ENCODE peak calls at places on chromosome 21, in nine cellular contexts. Y is heart right ventricle, A is endothelial cell of umbilical vein, U is esophagus squamous epithelium, B is mucosa of descending colon, W is GM12878, M is gastrocnemius medialis, H is adrenal gland, Z is uterus. Q is an unnamed sample. For H3K9me3 and H3K4me1, the result is how much of the 10 kb centered on the place peaks cover.

GRCh38 chr21:14366998-14367397 is 15.9 kb downstream of the HSPA13 start:
- DNase-seq in Y (no peak), A (no peak), U (no peak), B (no peak), W (no peak), M (no peak), H (no peak), Z (no peak), Q (no peak)

GRCh38 chr21:34612557-34612956 is 2.4 kb downstream of the RCAN1 start:
- DNase-seq in Y (no peak), A (no peak), U (no peak), B (no peak), W (no peak), M (no peak), H (no peak), Z (no peak), Q (peak)

GRCh38 chr21:45640001-45640887 is 3.3 kb upstream of the PCBP3 start:
- DNase-seq in Y (no peak), A (no peak), U (no peak), B (no peak), W (no peak), M (no peak), H (no peak), Z (no peak), Q (no peak)

GRCh38 chr21:45202889-45203288 is 84.8 kb downstream of the POFUT2 start:
- DNase-seq in Y (no peak), A (no peak), U (no peak), B (no peak), W (no peak), M (no peak), H (no peak), Z (no peak), Q (no peak)

GRCh38 chr21:17576080-17576835 is 36.4 kb downstream of the BTG3 start:
- DNase-seq in Y (no peak), A (no peak), U (no peak), B (no peak), W (no peak), M (no peak), H (no peak), Z (no peak), Q (no peak)

GRCh38 chr21:43873673-43874072 is 8.7 kb downstream of the AGPAT3 start:
- DNase-seq in Y (no peak), A (no peak), U (no peak), B (no peak), W (no peak), M (no peak), H (no peak), Z (no peak), Q (no peak)

GRCh38 chr21:32954353-32954752 is 71.4 kb upstream of the OLIG2 start:
- DNase-seq in Y (no peak), A (no peak), U (no peak), B (no peak), W (no peak), M (no peak), H (no peak), Z (no peak), Q (no peak)

GRCh38 chr21:34669149-34669879 is 520 bp downstream of the CLIC6 start:
- DNase-seq in Y (no peak), A (no peak), U (no peak), B (peak), W (no peak), M (no peak), H (no peak), Z (no peak), Q (peak)

GRCh38 chr21:45164124-45164511 is 89.7 kb downstream of the ADARB1 start:
- DNase-seq in Y (no peak), A (no peak), U (no peak), B (no peak), W (no peak), M (peak), H (no peak), Z (peak), Q (no peak)

GRCh38 chr21:43609501-43610340 is 49.6 kb downstream of the HSF2BP start:
- DNase-seq in Y (peak), A (peak), U (no peak), B (peak), W (no peak), M (no peak), H (no peak), Z (no peak), Q (no peak)

GRCh38 chr21:42527489-42528158 is 14.0 kb downstream of the SLC37A1 start:
- DNase-seq in Y (no peak), A (no peak), U (no peak), B (no peak), W (peak), M (no peak), H (no peak), Z (no peak), Q (no peak)

GRCh38 chr21:44865561-44866280 is 7.8 kb downstream of the PTTG1IP start:
- DNase-seq in Y (no peak), A (no peak), U (no peak), B (peak), W (no peak), M (no peak), H (no peak), Z (no peak), Q (no peak)

GRCh38 chr21:37077403-37077802 is 4.3 kb downstream of the TTC3 start:
- DNase-seq in Y (no peak), A (no peak), U (no peak), B (no peak), W (no peak), M (no peak), H (no peak), Z (no peak), Q (no peak)

GRCh38 chr21:32203877-32204480 is 74.9 kb downstream of the MIS18A start:
- DNase-seq in Y (no peak), A (peak), U (no peak), B (no peak), W (no peak), M (no peak), H (no peak), Z (no peak), Q (no peak)

GRCh38 chr21:44035244-44035643 is 23.1 kb downstream of the TRAPPC10 start:
- DNase-seq in Y (no peak), A (no peak), U (no peak), B (no peak), W (no peak), M (no peak), H (no peak), Z (no peak), Q (no peak)

GRCh38 chr21:36676039-36676950 is 22.6 kb upstream of the SIM2 start:
- DNase-seq in Y (no peak), A (no peak), U (no peak), B (no peak), W (no peak), M (no peak), H (no peak), Z (no peak), Q (no peak)

GRCh38 chr21:43331962-43332458 is 94.9 kb downstream of the SIK1 start:
- DNase-seq in Y (peak), A (peak), U (no peak), B (no peak), W (no peak), M (no peak), H (peak), Z (no peak), Q (peak)

GRCh38 chr21:14964658-14965057 is 100.1 kb downstream of the NRIP1 start:
- DNase-seq in Y (no peak), A (no peak), U (no peak), B (no peak), W (no peak), M (no peak), H (no peak), Z (no peak), Q (no peak)

GRCh38 chr21:44994581-44995171 is 54.8 kb downstream of the SLX9 start:
- DNase-seq in Y (no peak), A (no peak), U (no peak), B (peak), W (no peak), M (peak), H (no peak), Z (no peak), Q (peak)

GRCh38 chr21:15679630-15680029 is 50.2 kb upstream of the USP25 start:
- DNase-seq in Y (no peak), A (no peak), U (no peak), B (no peak), W (no peak), M (no peak), H (no peak), Z (no peak), Q (no peak)

GRCh38 chr21:35400233-35400939 is 351.3 kb upstream of the RUNX1 start:
- DNase-seq in Y (peak), A (peak), U (no peak), B (no peak), W (peak), M (peak), H (peak), Z (no peak), Q (peak)

GRCh38 chr21:14711287-14711686 is 165.2 kb upstream of the SAMSN1 start:
- DNase-seq in Y (no peak), A (peak), U (no peak), B (no peak), W (no peak), M (no peak), H (no peak), Z (no peak), Q (no peak)

GRCh38 chr21:46111857-46112730 is 14.2 kb downstream of the COL6A2 start:
- DNase-seq in Y (peak), A (no peak), U (no peak), B (peak), W (no peak), M (peak), H (peak), Z (peak), Q (no peak)

GRCh38 chr21:44011774-44012473 is at the start of gene TRAPPC10:
- DNase-seq in Y (peak), A (peak), U (peak), B (peak), W (peak), M (peak), H (peak), Z (peak), Q (peak)

GRCh38 chr21:19507682-19508260 is 1104.2 kb upstream of the TMPRSS15 start:
- DNase-seq in Y (no peak), A (no peak), U (no peak), B (no peak), W (no peak), M (no peak), H (no peak), Z (no peak), Q (no peak)

GRCh38 chr21:45826733-45827692 is 154.6 kb upstream of the COL6A1 start:
- DNase-seq in Y (no peak), A (no peak), U (no peak), B (no peak), W (no peak), M (no peak), H (no peak), Z (no peak), Q (no peak)

GRCh38 chr21:43613755-43614638 is 45.3 kb downstream of the HSF2BP start:
- DNase-seq in Y (no peak), A (no peak), U (no peak), B (no peak), W (peak), M (no peak), H (no peak), Z (no peak), Q (no peak)

GRCh38 chr21:34582506-34583150 is 32.3 kb downstream of the RCAN1 start:
- DNase-seq in Y (peak), A (peak), U (no peak), B (peak), W (no peak), M (no peak), H (no peak), Z (no peak), Q (peak)

GRCh38 chr21:43588957-43589356 is 70.3 kb downstream of the HSF2BP start:
- DNase-seq in Y (no peak), A (no peak), U (no peak), B (no peak), W (no peak), M (no peak), H (no peak), Z (no peak), Q (no peak)

GRCh38 chr21:45891388-45892155 is 90.0 kb upstream of the COL6A1 start:
- DNase-seq in Y (no peak), A (no peak), U (no peak), B (no peak), W (no peak), M (no peak), H (no peak), Z (no peak), Q (no peak)

GRCh38 chr21:35511298-35512162 is 462.4 kb upstream of the RUNX1 start:
- DNase-seq in Y (no peak), A (no peak), U (no peak), B (no peak), W (no peak), M (no peak), H (no peak), Z (no peak), Q (peak)

GRCh38 chr21:14767192-14767852 is 221.2 kb upstream of the SAMSN1 start:
- DNase-seq in Y (no peak), A (no peak), U (no peak), B (no peak), W (no peak), M (no peak), H (no peak), Z (no peak), Q (no peak)

GRCh38 chr21:24590261-24590660 is 1017.0 kb downstream of the MRPL39 start:
- DNase-seq in Y (no peak), A (no peak), U (no peak), B (no peak), W (no peak), M (no peak), H (no peak), Z (no peak), Q (no peak)
- H3K9me3 ChIP-seq in Y (under half), A (under half), U (under half), B (under half), W (under half), M (under half), H (under half), Z (under half), Q (under half)

DNA sequence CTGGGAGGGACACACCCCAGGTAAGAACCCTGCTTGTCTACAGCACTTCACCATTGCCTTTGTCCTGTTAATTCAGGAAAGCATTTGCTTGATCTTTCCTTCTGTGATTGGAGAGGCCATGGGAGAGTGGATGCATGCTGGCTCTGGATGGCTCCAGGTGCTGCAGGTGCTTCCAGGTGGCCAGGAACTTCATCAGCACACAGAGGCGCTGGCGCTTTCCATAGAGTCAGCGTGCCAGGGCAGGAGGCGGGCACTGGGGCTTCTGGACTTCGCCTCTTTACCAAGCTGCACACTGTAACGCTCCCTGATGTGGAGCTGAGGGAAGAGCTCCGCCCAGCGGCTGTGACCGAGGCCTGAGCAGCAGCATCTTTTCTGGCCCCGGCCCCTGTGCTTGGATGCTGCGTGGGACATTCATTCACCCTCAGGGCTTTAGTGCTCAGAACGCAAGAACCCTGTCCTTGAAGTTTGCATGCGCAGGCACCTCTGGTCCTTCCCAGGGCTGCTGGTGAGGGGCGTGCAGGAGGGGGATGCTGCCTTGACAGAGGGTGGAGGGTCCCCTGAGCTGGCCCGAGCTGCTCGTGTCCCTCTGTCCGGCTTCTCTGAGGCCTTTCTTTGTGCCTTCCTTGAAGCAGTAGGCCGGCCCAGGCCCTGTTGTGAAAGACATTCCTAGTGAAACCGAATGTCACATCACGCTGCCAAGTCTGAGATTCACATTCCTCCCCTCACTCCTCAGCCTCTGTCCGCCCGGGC is 1.6 kb upstream of the MX2 start:
- DNase-seq in Y (no peak), A (no peak), U (no peak), B (peak), W (no peak), M (peak), H (no peak), Z (peak), Q (peak)
- H3K4me1 ChIP-seq in Y (under half), A (under half), U (under half), B (under half), W (under half), M (under half), H (under half), Z (under half), Q (under half)

GRCh38 chr21:21247441-21247840 is 249.2 kb downstream of the NCAM2 start:
- DNase-seq in Y (no peak), A (peak), U (no peak), B (no peak), W (no peak), M (no peak), H (no peak), Z (no peak), Q (no peak)
- H3K9me3 ChIP-seq in Y (under half), A (under half), U (under half), B (under half), W (under half), M (under half), H (under half), Z (under half), Q (under half)

GRCh38 chr21:29235714-29236197 is 63.0 kb upstream of the BACH1 start:
- DNase-seq in Y (no peak), A (no peak), U (no peak), B (no peak), W (peak), M (no peak), H (no peak), Z (no peak), Q (no peak)
- H3K4me1 ChIP-seq in Y (half or more), A (under half), U (under half), B (under half), W (half or more), M (under half), H (under half), Z (under half), Q (half or more)

DNA sequence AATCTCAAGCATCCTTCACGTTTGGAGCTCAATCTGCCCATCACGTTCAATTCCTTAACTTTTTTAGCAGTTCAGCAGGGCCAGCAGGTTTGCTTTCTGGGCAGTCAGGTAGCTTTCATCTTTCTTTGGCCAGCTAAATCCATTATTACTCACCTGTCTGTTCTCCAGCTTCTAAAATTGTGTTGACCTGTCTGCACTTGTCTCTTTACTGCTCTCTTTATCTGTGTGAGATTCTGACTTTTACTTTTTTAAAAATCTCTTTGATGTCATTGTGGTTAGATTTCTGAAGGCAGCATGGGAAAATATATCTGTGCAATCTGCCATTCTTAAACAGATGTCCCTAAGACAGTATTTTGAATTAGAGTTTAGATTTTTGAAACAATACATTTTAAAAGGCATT is 24.9 kb upstream of the CYYR1 start:
- DNase-seq in Y (no peak), A (no peak), U (no peak), B (no peak), W (no peak), M (no peak), H (no peak), Z (no peak), Q (no peak)
- H3K9me3 ChIP-seq in Y (under half), A (under half), U (under half), B (under half), W (under half), M (under half), H (under half), Z (under half), Q (under half)

DNA sequence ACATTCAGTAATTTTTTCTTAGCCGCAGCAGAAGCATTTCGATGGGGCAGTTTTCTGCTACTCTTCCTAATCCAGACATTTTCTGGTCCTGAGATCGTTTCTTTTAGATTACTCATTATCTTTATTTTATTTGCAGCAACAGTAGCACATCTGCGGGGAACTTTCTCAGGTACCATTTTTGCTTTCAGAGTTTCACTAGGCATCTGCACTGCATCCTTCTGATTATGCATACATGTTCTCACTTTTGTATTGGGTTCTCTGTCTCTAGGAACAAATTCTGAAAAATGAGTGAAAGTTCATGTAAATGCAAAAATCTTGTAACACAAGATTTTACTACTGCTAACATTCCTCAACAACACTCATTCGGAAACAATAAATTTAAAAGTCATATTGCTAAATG is 3.9 kb upstream of the PSMG1 start:
- DNase-seq in Y (no peak), A (no peak), U (no peak), B (no peak), W (no peak), M (no peak), H (no peak), Z (no peak), Q (no peak)
- H3K4me1 ChIP-seq in Y (under half), A (under half), U (under half), B (under half), W (under half), M (under half), H (under half), Z (under half), Q (under half)

GRCh38 chr21:27566521-27566920 is 599.6 kb upstream of the ADAMTS5 start:
- DNase-seq in Y (no peak), A (no peak), U (no peak), B (no peak), W (no peak), M (no peak), H (no peak), Z (no peak), Q (no peak)
- H3K9me3 ChIP-seq in Y (under half), A (under half), U (under half), B (under half), W (under half), M (under half), H (under half), Z (under half), Q (under half)

GRCh38 chr21:38402291-38402690 is 96.0 kb downstream of the ERG start:
- DNase-seq in Y (no peak), A (no peak), U (no peak), B (no peak), W (no peak), M (no peak), H (no peak), Z (no peak), Q (no peak)

GRCh38 chr21:38401527-38401926 is 96.8 kb downstream of the ERG start:
- DNase-seq in Y (no peak), A (no peak), U (no peak), B (no peak), W (no peak), M (no peak), H (no peak), Z (no peak), Q (no peak)

GRCh38 chr21:38400195-38400695 is 98.0 kb downstream of the ERG start:
- DNase-seq in Y (no peak), A (no peak), U (no peak), B (no peak), W (no peak), M (no peak), H (no peak), Z (no peak), Q (no peak)

GRCh38 chr21:38402795-38403194 is 95.5 kb downstream of the ERG start:
- DNase-seq in Y (no peak), A (no peak), U (no peak), B (no peak), W (no peak), M (no peak), H (no peak), Z (no peak), Q (no peak)

DNA sequence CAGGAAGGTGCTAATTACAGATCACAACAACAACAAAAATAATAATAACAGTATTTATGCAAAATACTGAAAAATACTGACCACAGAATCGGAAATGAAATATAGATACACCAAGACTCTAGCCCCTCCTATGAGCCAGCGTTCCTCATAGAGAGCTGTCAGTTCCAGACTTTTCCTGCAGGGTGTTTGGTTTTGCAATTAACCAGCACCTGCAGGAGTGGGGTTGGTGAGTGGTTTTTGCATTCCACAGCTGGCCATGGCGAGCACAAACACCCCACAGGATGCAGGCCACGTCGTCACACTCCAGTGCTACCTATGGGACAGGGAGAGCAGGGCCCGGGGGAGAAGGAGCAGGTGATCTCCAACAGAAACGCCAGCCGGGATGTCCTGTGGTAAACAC is 94.1 kb downstream of the ERG start:
- DNase-seq in Y (no peak), A (no peak), U (no peak), B (no peak), W (no peak), M (no peak), H (no peak), Z (no peak), Q (no peak)
- H3K4me1 ChIP-seq in Y (under half), A (under half), U (under half), B (under half), W (under half), M (under half), H (under half), Z (under half), Q (under half)

Q was measured in GM23248.